ENCODE peak calls at places on chromosomes 2 and 18, in eight cellular contexts. One of them, this sample, is unnamed.

GRCh38 chr2:29731948-29732347 is 189.4 kb downstream of the ALK start:
- DNase-seq in astrocyte of the spinal cord: no peak
- DNase-seq in type B pancreatic cell: no peak
- DNase-seq in NCI-H1105: no peak
- DNase-seq in GM03348: no peak
- DNase-seq in ovary: no peak
- DNase-seq in AG09319: no peak
- DNase-seq in dorsolateral prefrontal cortex: no peak
- DNase-seq in this sample: no peak

GRCh38 chr2:216539791-216540241 is 41.2 kb downstream of the RPL37A start:
- DNase-seq in astrocyte of the spinal cord: no peak
- DNase-seq in type B pancreatic cell: no peak
- DNase-seq in NCI-H1105: peak; percentile 41
- DNase-seq in GM03348: no peak
- DNase-seq in ovary: peak; percentile 52
- DNase-seq in AG09319: no peak
- DNase-seq in dorsolateral prefrontal cortex: peak; percentile 16
- DNase-seq in this sample: peak; percentile 84

GRCh38 chr2:2226326-2226725 is 104.7 kb downstream of the MYT1L start:
- DNase-seq in astrocyte of the spinal cord: no peak
- DNase-seq in type B pancreatic cell: no peak
- DNase-seq in NCI-H1105: no peak
- DNase-seq in GM03348: no peak
- DNase-seq in ovary: no peak
- DNase-seq in AG09319: no peak
- DNase-seq in dorsolateral prefrontal cortex: peak; percentile 44
- DNase-seq in this sample: no peak

GRCh38 chr2:60456115-60456770 is 97.2 kb downstream of the BCL11A start:
- DNase-seq in astrocyte of the spinal cord: no peak
- DNase-seq in type B pancreatic cell: no peak
- DNase-seq in NCI-H1105: no peak
- DNase-seq in GM03348: no peak
- DNase-seq in ovary: no peak
- DNase-seq in AG09319: no peak
- DNase-seq in dorsolateral prefrontal cortex: no peak
- DNase-seq in this sample: no peak

GRCh38 chr2:205020673-205021072 is 475.4 kb downstream of the PARD3B start:
- DNase-seq in astrocyte of the spinal cord: no peak
- DNase-seq in type B pancreatic cell: no peak
- DNase-seq in NCI-H1105: no peak
- DNase-seq in GM03348: no peak
- DNase-seq in ovary: no peak
- DNase-seq in AG09319: no peak
- DNase-seq in dorsolateral prefrontal cortex: no peak
- DNase-seq in this sample: no peak

GRCh38 chr2:26735883-26736588 is 28.0 kb upstream of the SLC35F6 start:
- DNase-seq in astrocyte of the spinal cord: no peak
- DNase-seq in type B pancreatic cell: no peak
- DNase-seq in NCI-H1105: no peak
- DNase-seq in GM03348: no peak
- DNase-seq in ovary: no peak
- DNase-seq in AG09319: no peak
- DNase-seq in dorsolateral prefrontal cortex: no peak
- DNase-seq in this sample: no peak

GRCh38 chr2:174575124-174575776 is 22.4 kb downstream of the WIPF1 start:
- DNase-seq in astrocyte of the spinal cord: no peak
- DNase-seq in type B pancreatic cell: no peak
- DNase-seq in NCI-H1105: no peak
- DNase-seq in GM03348: no peak
- DNase-seq in ovary: no peak
- DNase-seq in AG09319: no peak
- DNase-seq in dorsolateral prefrontal cortex: no peak
- DNase-seq in this sample: no peak

GRCh38 chr18:49944681-49945080 is 131.3 kb upstream of the ACAA2 start:
- DNase-seq in astrocyte of the spinal cord: no peak
- DNase-seq in type B pancreatic cell: no peak
- DNase-seq in NCI-H1105: no peak
- DNase-seq in GM03348: no peak
- DNase-seq in ovary: no peak
- DNase-seq in AG09319: no peak
- DNase-seq in dorsolateral prefrontal cortex: no peak
- DNase-seq in this sample: no peak

GRCh38 chr2:133255363-133255762 is 312.9 kb downstream of the NCKAP5 start:
- DNase-seq in astrocyte of the spinal cord: no peak
- DNase-seq in type B pancreatic cell: no peak
- DNase-seq in NCI-H1105: no peak
- DNase-seq in GM03348: no peak
- DNase-seq in ovary: no peak
- DNase-seq in AG09319: no peak
- DNase-seq in dorsolateral prefrontal cortex: no peak
- DNase-seq in this sample: no peak

GRCh38 chr2:96945011-96945410 is 41.4 kb downstream of the FAM178B start:
- DNase-seq in astrocyte of the spinal cord: no peak
- DNase-seq in type B pancreatic cell: no peak
- DNase-seq in NCI-H1105: peak; percentile 69
- DNase-seq in GM03348: no peak
- DNase-seq in ovary: no peak
- DNase-seq in AG09319: no peak
- DNase-seq in dorsolateral prefrontal cortex: peak; percentile 59
- DNase-seq in this sample: peak; percentile 62

GRCh38 chr2:101697794-101698418 is 399 bp downstream of the MAP4K4 start:
- DNase-seq in astrocyte of the spinal cord: no peak
- DNase-seq in type B pancreatic cell: peak; percentile 70
- DNase-seq in NCI-H1105: no peak
- DNase-seq in GM03348: peak; percentile 62
- DNase-seq in ovary: peak; percentile 50
- DNase-seq in AG09319: no peak
- DNase-seq in dorsolateral prefrontal cortex: peak; percentile 21
- DNase-seq in this sample: no peak